ENCODE peak calls at places on chromosomes 13 and 19, in six cellular contexts. M is IMR-90, L is H1, V is mesenchymal stem cell, S is H9, N is trophoblast cell. Y is an unnamed sample.

GRCh38 chr13:23949736-23950135 is 52.4 kb upstream of the C1QTNF9B start:
- DNase-seq in V (no peak), N (no peak), M (no peak), L (no peak), S (no peak), Y (no peak)

GRCh38 chr19:39970424-39970673 is 616 bp upstream of the PSMC4 start:
- DNase-seq in N (no peak), L (no peak), V (no peak), M (no peak), S (no peak), Y (no peak)

GRCh38 chr19:13693933-13694332 is 70.4 kb upstream of the MRI1 start:
- DNase-seq in V (no peak), N (no peak), M (no peak), S (no peak), L (no peak), Y (no peak)

GRCh38 chr13:79307866-79308298 is 98.2 kb downstream of the RBM26 start:
- DNase-seq in L (no peak), V (no peak), S (peak), N (no peak), M (peak), Y (no peak)

GRCh38 chr13:113211774-113212173 is 2.4 kb downstream of the CUL4A start:
- DNase-seq in N (no peak), S (peak), L (no peak), M (no peak), V (no peak), Y (no peak)

GRCh38 chr19:35120492-35120891 is 4.9 kb downstream of the FXYD3 start:
- DNase-seq in S (no peak), N (no peak), V (no peak), L (no peak), M (peak), Y (no peak)

GRCh38 chr13:113051641-113052040 is 54.0 kb upstream of the F7 start:
- DNase-seq in S (no peak), N (no peak), L (no peak), M (no peak), V (no peak), Y (no peak)

GRCh38 chr19:45351401-45351952 is 10.9 kb downstream of the KLC3 start:
- DNase-seq in L (no peak), M (no peak), V (no peak), S (no peak), N (no peak), Y (no peak)

GRCh38 chr19:5903054-5903501 is 512 bp downstream of the NDUFA11 start:
- DNase-seq in V (peak), M (peak), S (no peak), N (no peak), L (no peak), Y (no peak)

GRCh38 chr13:97116754-97117153 is 105.4 kb upstream of the MBNL2 start:
- DNase-seq in V (peak), S (no peak), N (no peak), L (no peak), M (peak), Y (no peak)

GRCh38 chr13:29884671-29885424 is 34.4 kb upstream of the UBL3 start:
- DNase-seq in M (peak), L (no peak), V (no peak), S (peak), N (no peak), Y (peak)

GRCh38 chr13:97344250-97345175 is 89.5 kb upstream of the RAP2A start:
- DNase-seq in L (no peak), V (peak), S (no peak), M (peak), N (peak), Y (peak)

GRCh38 chr19:49629659-49630058 is 10.3 kb downstream of the RRAS start:
- DNase-seq in L (no peak), V (no peak), S (no peak), M (no peak), N (no peak), Y (no peak)

GRCh38 chr13:39913928-39914327 is 258.5 kb downstream of the COG6 start:
- DNase-seq in M (no peak), L (no peak), N (no peak), V (peak), S (no peak), Y (no peak)

GRCh38 chr19:43841990-43842389 is 14.9 kb downstream of the ZNF283 start:
- DNase-seq in L (no peak), V (no peak), S (no peak), N (no peak), M (no peak), Y (no peak)

GRCh38 chr13:28611654-28612131 is 47.2 kb upstream of the POMP start:
- DNase-seq in L (no peak), V (peak), S (no peak), M (peak), N (no peak), Y (no peak)

GRCh38 chr13:36918246-36919060 is 1.6 kb downstream of the SMAD9 start:
- DNase-seq in N (no peak), M (peak), S (no peak), V (peak), L (no peak), Y (no peak)

GRCh38 chr13:113776231-113777125 is 17.5 kb downstream of the TMEM255B start:
- DNase-seq in V (no peak), L (no peak), N (no peak), S (no peak), M (no peak), Y (no peak)

GRCh38 chr19:6674868-6675305 is 4.9 kb upstream of the TNFSF14 start:
- DNase-seq in N (no peak), L (peak), V (peak), S (peak), M (peak), Y (peak)

GRCh38 chr19:15195381-15195964 is 5.3 kb downstream of the NOTCH3 start:
- DNase-seq in S (peak), N (peak), L (no peak), V (peak), M (peak), Y (peak)

GRCh38 chr19:38592940-38593339 is 24.8 kb downstream of the MAP4K1 start:
- DNase-seq in N (no peak), V (no peak), L (no peak), M (no peak), S (peak), Y (no peak)

GRCh38 chr13:48942131-48942530 is 33.6 kb upstream of the FNDC3A start:
- DNase-seq in M (peak), S (no peak), N (no peak), L (no peak), V (peak), Y (no peak)

DNA sequence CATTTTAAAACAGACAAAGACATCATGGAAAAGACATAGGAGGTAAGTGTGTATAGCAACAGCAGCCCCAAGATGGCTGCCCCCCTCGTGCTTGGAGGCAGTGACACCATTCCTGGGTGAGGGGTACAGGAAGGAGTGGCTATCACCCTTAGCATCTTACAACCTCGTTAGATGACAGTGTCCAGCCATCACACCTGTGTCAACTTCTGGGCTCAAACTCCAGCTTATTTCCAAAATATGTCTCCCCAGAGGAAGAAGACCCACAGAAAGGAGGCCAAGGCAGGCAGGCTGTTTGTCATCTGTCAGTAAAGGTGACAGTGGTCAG is 27.5 kb downstream of the EPS15L1 start:
- DNase-seq in S (no peak), L (no peak), V (no peak), M (no peak), N (no peak), Y (no peak)
- H3K14ac ChIP-seq in S (no peak), L (no peak), V (no peak), M (no peak), N (no peak), Y (no peak)

GRCh38 chr13:93227280-93227905 is 786 bp downstream of the GPC6 start:
- DNase-seq in S (peak), M (peak), L (no peak), N (no peak), V (peak), Y (peak)
- H3K18ac ChIP-seq in S (peak), M (peak), L (peak), N (peak), V (peak), Y (peak)

GRCh38 chr19:29115181-29115580 is 97.8 kb downstream of the UQCRFS1 start:
- DNase-seq in N (no peak), L (no peak), S (no peak), M (no peak), V (no peak), Y (no peak)
- H3K14ac ChIP-seq in N (no peak), L (no peak), S (no peak), M (no peak), V (no peak), Y (no peak)

DNA sequence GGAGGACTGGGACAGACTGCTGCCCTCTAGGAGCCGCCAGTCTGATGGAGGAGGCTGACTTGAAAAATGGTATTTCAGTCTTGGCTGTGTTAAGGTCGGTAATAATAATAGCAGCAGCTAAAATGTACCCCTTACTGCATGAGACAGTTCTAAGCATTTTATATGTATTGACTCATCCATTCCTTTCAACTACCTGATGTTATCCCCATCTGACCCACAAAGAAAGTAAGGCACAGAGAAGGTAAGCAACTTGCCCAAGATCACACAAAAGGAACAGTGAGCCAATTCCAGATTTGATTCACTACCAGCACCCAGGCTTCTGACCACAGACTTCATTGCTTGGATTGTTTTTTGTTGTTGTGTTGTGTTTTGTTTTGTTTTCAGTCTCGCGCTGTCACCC is 4.0 kb downstream of the NCAN start:
- DNase-seq in V (no peak), S (no peak), N (no peak), M (no peak), L (no peak), Y (no peak)
- H3K18ac ChIP-seq in V (no peak), S (no peak), N (no peak), M (no peak), L (no peak), Y (no peak)

GRCh38 chr13:110225007-110225406 is 82.0 kb downstream of the COL4A1 start:
- DNase-seq in V (no peak), S (no peak), M (no peak), N (no peak), L (no peak), Y (no peak)
- H3K14ac ChIP-seq in V (no peak), S (no peak), M (no peak), N (no peak), L (no peak), Y (no peak)

GRCh38 chr19:57708641-57709354 is at the start of gene ZNF154:
- DNase-seq in S (peak), M (peak), L (peak), N (no peak), V (peak), Y (peak)

GRCh38 chr19:57712222-57712621 is 3.2 kb upstream of the ZNF154 start:
- DNase-seq in V (no peak), M (no peak), N (no peak), L (no peak), S (no peak), Y (no peak)

GRCh38 chr19:57701625-57702024 is 7.4 kb downstream of the ZNF154 start:
- DNase-seq in M (no peak), V (no peak), S (no peak), N (no peak), L (no peak), Y (no peak)

GRCh38 chr19:57709616-57710015 is 612 bp upstream of the ZNF154 start:
- DNase-seq in M (no peak), V (no peak), L (no peak), N (no peak), S (peak), Y (no peak)

DNA sequence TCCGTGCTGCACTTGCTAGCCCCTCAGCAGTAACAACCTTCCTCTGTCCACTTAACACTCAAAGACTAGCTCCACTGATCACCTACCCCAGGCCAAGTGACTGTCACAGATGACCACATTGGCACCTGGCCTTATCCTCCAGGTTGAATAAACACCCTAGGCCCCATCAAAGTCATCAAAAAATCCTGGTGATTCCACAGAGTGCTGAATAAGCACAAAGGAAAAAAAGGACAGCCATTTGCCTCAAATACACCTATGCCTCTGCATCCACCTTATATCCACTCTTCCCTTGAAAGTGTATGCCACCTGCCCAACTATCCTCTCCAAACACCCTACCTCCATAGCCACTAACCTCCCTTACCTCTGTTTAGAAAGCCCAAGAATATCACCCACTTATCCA is 2.7 kb downstream of the ZNF154 start:
- DNase-seq in N (no peak), S (no peak), L (no peak), M (no peak), V (no peak), Y (no peak)
- H3K18ac ChIP-seq in N (no peak), S (no peak), L (no peak), M (no peak), V (no peak), Y (no peak)

DNA sequence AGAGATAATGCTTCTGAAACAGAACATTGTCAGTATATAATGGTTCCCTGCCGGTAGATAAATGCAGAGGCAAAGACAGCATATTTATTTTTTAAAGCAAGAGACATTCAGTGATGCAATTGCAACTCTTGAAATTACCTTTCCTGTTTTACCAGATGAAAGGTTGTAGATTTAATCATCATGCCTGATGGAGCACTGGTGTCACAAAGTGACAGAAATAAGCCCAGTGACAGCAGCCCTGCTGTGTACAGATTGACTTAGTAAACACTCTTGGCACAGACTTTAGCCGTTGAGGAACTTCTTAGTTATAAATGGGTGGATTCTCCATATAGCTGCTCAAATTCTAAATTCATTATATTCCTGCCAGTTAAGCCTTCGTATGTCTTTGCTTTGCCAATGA is 172.5 kb downstream of the ITGBL1 start:
- DNase-seq in M (no peak), N (peak), L (no peak), S (no peak), V (no peak), Y (no peak)
- H3K14ac ChIP-seq in M (no peak), N (no peak), L (no peak), S (no peak), V (no peak), Y (no peak)

GRCh38 chr19:4555657-4556561 is 3.6 kb downstream of the SEMA6B start:
- DNase-seq in V (no peak), N (no peak), S (peak), L (no peak), M (no peak), Y (no peak)

GRCh38 chr19:4556574-4557185 is 2.8 kb downstream of the SEMA6B start:
- DNase-seq in V (peak), N (peak), M (no peak), S (peak), L (no peak), Y (no peak)

GRCh38 chr19:4559569-4559968 is at the start of gene SEMA6B:
- DNase-seq in S (no peak), N (no peak), V (peak), M (no peak), L (no peak), Y (no peak)

GRCh38 chr19:4557186-4557970 is 2.1 kb downstream of the SEMA6B start:
- DNase-seq in L (no peak), V (no peak), M (no peak), N (no peak), S (peak), Y (no peak)

DNA sequence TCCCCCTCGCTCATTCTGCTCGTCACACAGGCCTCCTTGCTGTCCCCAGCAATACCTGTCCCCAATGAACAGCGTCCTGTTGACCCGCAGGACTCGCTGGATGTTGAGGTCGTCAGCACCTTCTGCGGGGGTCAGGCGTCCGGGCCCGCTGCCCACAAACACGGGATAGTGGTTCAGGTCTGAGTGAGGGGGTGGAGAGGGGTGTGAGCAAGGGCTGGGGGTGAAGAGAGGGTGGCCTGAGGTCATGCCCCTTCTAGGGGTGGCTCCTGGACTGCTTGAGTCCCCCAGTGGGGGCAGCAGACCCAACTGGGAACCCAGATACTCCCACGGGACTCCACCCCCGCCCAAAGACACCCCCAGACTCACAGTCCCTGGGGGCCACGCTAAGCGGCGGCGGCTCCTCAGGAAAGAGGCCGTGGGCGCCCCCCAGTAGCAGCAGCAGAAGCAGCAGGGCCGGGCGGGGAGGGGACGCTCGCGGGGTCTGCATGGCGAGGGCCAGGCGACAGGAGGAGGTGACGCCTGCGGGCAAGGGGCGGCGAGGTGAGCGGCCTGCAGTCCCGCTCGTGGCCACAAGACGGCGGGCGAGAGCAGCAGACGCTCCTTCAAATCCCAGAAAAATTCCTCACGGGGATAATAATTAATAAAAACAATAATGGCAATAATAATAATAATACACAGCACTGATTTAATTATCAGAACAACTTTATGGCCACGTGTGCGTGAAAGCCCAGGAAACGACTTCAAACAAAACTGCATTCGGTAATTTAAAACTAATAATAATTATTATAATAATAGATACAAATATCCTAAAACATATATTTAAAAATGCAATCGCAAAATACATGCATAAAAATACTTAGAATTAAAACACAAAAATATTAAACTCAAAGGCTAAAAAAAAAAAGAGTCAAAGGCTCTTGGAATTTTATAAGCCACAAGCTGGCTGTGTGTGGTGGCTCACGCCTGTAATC is 1.2 kb downstream of the SEMA6B start:
- DNase-seq in N (no peak), M (no peak), V (peak), L (no peak), S (peak), Y (no peak)
- H3K18ac ChIP-seq in N (no peak), M (no peak), V (no peak), L (peak), S (no peak), Y (peak)

GRCh38 chr13:51980918-51981317 is 30.3 kb downstream of the ATP7B start:
- DNase-seq in N (no peak), L (no peak), M (no peak), V (no peak), S (no peak), Y (no peak)
- H3K14ac ChIP-seq in N (no peak), L (no peak), M (no peak), V (no peak), S (no peak), Y (no peak)

Y was measured in neuronal stem cell.